ENCODE peak calls at places on chromosomes 13 and 19, in nine cellular contexts. T is activated CD4-positive, alpha-beta memory T cell treated with anti-CD3 and anti-CD28 coated beads for 36 hours; J is stimulated activated CD4-positive, alpha-beta T cell treated with anti-CD3 and anti-CD28 coated beads, TNF-alpha, amount 100 ng/mL, for 24 hours; S is stimulated activated CD8-positive, alpha-beta memory T cell treated with anti-CD3 and anti-CD28 coated beads, Interleukin-7, amount 100 ng/mL, for 48 hours; F is upper lobe of left lung; I is T-helper 2 cell; M is GDM1; P is smooth muscle cell of the brain vasculature; E is DMS 273 treated with DMSO at 0.1 percent for 48 hours. U is an unnamed sample.

GRCh38 chr19:48913114-48913513 is 13.0 kb downstream of the NUCB1 start:
- DNase-seq in T (no peak), J (no peak), S (no peak), F (no peak), I (peak; percentile 41), M (no peak), P (no peak), E (no peak), U (no peak)

GRCh38 chr19:19579533-19580361 is 38.7 kb downstream of the PBX4 start:
- DNase-seq in T (no peak), J (no peak), S (no peak), F (no peak), I (no peak), M (no peak), P (no peak), E (no peak), U (no peak)

GRCh38 chr19:43527860-43528622 is 1.0 kb upstream of the ETHE1 start:
- DNase-seq in T (peak; percentile 33), J (no peak), S (no peak), F (peak; percentile 32), I (peak; percentile 32), M (no peak), P (no peak), E (no peak), U (no peak)

GRCh38 chr19:10104665-10105221 is 1.4 kb upstream of the PPAN start:
- DNase-seq in T (peak; percentile 92), J (peak; percentile 73), S (peak; percentile 62), F (peak; percentile 52), I (peak; percentile 99), M (peak; percentile 94), P (no peak), E (no peak), U (no peak)

GRCh38 chr13:73677041-73677589 is 457.1 kb downstream of the KLF12 start:
- DNase-seq in T (no peak), J (no peak), S (no peak), F (no peak), I (no peak), M (no peak), P (peak; percentile 4), E (no peak), U (no peak)

GRCh38 chr13:52399708-52400107 is 6.3 kb downstream of the THSD1 start:
- DNase-seq in T (no peak), J (no peak), S (no peak), F (no peak), I (no peak), M (no peak), P (no peak), E (no peak), U (no peak)

GRCh38 chr13:76903544-76904162 is 17.4 kb upstream of the KCTD12 start:
- DNase-seq in T (peak; percentile 77), J (peak; percentile 61), S (peak; percentile 29), F (peak; percentile 73), I (peak; percentile 69), M (peak; percentile 77), P (peak; percentile 57), E (no peak), U (peak; percentile 66)

GRCh38 chr19:6459356-6460098 is at the start of gene SLC25A23:
- DNase-seq in T (peak; percentile 73), J (peak; percentile 73), S (no peak), F (peak; percentile 67), I (peak; percentile 84), M (peak; percentile 62), P (peak; percentile 26), E (no peak), U (peak; percentile 68)

GRCh38 chr13:93843082-93843481 is 616.5 kb downstream of the GPC6 start:
- DNase-seq in T (no peak), J (no peak), S (no peak), F (no peak), I (no peak), M (no peak), P (no peak), E (no peak), U (no peak)

GRCh38 chr19:47094557-47095517 is 18.7 kb downstream of the ZC3H4 start:
- DNase-seq in T (peak; percentile 83), J (peak; percentile 38), S (peak; percentile 40), F (peak; percentile 90), I (peak; percentile 80), M (no peak), P (no peak), E (no peak), U (no peak)

GRCh38 chr13:41019578-41020347 is 647 bp upstream of the ELF1 start:
- DNase-seq in T (no peak), J (no peak), S (no peak), F (no peak), I (no peak), M (no peak), P (no peak), E (no peak), U (no peak)

GRCh38 chr19:42069619-42070293 is at the start of gene GRIK5:
- DNase-seq in T (no peak), J (no peak), S (no peak), F (no peak), I (no peak), M (peak; percentile 15), P (no peak), E (no peak), U (no peak)

GRCh38 chr13:100098445-100099116 is 9.7 kb downstream of the PCCA start:
- DNase-seq in T (no peak), J (no peak), S (no peak), F (no peak), I (no peak), M (no peak), P (no peak), E (no peak), U (no peak)

GRCh38 chr13:114067886-114068722 is 64.3 kb downstream of the RASA3 start:
- DNase-seq in T (peak; percentile 57), J (peak; percentile 54), S (no peak), F (peak; percentile 18), I (peak; percentile 33), M (no peak), P (no peak), E (no peak), U (no peak)

GRCh38 chr13:31121327-31122140 is 40.2 kb downstream of the HSPH1 start:
- DNase-seq in T (no peak), J (no peak), S (no peak), F (no peak), I (no peak), M (no peak), P (no peak), E (no peak), U (no peak)

GRCh38 chr13:21834511-21834910 is 163.6 kb downstream of the FGF9 start:
- DNase-seq in T (no peak), J (no peak), S (no peak), F (no peak), I (no peak), M (no peak), P (no peak), E (no peak), U (no peak)

GRCh38 chr13:20125129-20125782 is 35.6 kb downstream of the GJA3 start:
- DNase-seq in T (no peak), J (no peak), S (no peak), F (no peak), I (no peak), M (no peak), P (no peak), E (no peak), U (no peak)

GRCh38 chr19:37551123-37551993 is 43.2 kb downstream of the ZNF571 start:
- DNase-seq in T (peak; percentile 78), J (peak; percentile 59), S (peak; percentile 33), F (no peak), I (peak; percentile 85), M (no peak), P (no peak), E (no peak), U (no peak)

GRCh38 chr19:47649588-47649987 is 40.7 kb downstream of the BICRA start:
- DNase-seq in T (no peak), J (no peak), S (no peak), F (no peak), I (no peak), M (no peak), P (no peak), E (no peak), U (no peak)

GRCh38 chr19:4501691-4502090 is 16.6 kb downstream of the PLIN4 start:
- DNase-seq in T (no peak), J (no peak), S (no peak), F (no peak), I (no peak), M (no peak), P (no peak), E (no peak), U (no peak)

GRCh38 chr19:3335431-3336350 is 30.7 kb upstream of the NFIC start:
- DNase-seq in T (no peak), J (no peak), S (no peak), F (peak; percentile 70), I (no peak), M (no peak), P (no peak), E (no peak), U (no peak)

GRCh38 chr19:18460313-18460712 is 22.4 kb upstream of the ISYNA1 start:
- DNase-seq in T (no peak), J (no peak), S (no peak), F (no peak), I (no peak), M (no peak), P (no peak), E (no peak), U (no peak)

GRCh38 chr13:39951301-39951700 is 295.8 kb downstream of the COG6 start:
- DNase-seq in T (no peak), J (no peak), S (no peak), F (no peak), I (no peak), M (no peak), P (no peak), E (no peak), U (no peak)

GRCh38 chr19:35987571-35987896 is 7.5 kb upstream of the SDHAF1 start:
- DNase-seq in T (no peak), J (no peak), S (no peak), F (no peak), I (no peak), M (no peak), P (no peak), E (no peak), U (no peak)

GRCh38 chr13:47705185-47705584 is 295.9 kb downstream of the SUCLA2 start:
- DNase-seq in T (no peak), J (no peak), S (no peak), F (no peak), I (no peak), M (no peak), P (no peak), E (no peak), U (no peak)

GRCh38 chr13:26037302-26037701 is 14.5 kb downstream of the SHISA2 start:
- DNase-seq in T (peak; percentile 48), J (no peak), S (no peak), F (no peak), I (peak; percentile 19), M (no peak), P (no peak), E (no peak), U (peak; percentile 43)

GRCh38 chr19:50959731-50960500 is 7.1 kb upstream of the KLK5 start:
- DNase-seq in T (no peak), J (no peak), S (no peak), F (no peak), I (peak; percentile 6), M (no peak), P (no peak), E (no peak), U (no peak)

GRCh38 chr19:10551698-10552301 is 8.1 kb downstream of the ATG4D start:
- DNase-seq in T (peak; percentile 67), J (peak; percentile 39), S (no peak), F (peak; percentile 22), I (peak; percentile 64), M (peak; percentile 39), P (no peak), E (peak; percentile 16), U (no peak)

GRCh38 chr13:88464851-88465250 is 793.7 kb downstream of the SLITRK5 start:
- DNase-seq in T (no peak), J (no peak), S (no peak), F (no peak), I (no peak), M (no peak), P (no peak), E (no peak), U (no peak)

GRCh38 chr13:75635621-75636338 is at the start of gene LMO7:
- DNase-seq in T (peak; percentile 59), J (no peak), S (no peak), F (peak; percentile 57), I (peak; percentile 44), M (peak; percentile 54), P (no peak), E (no peak), U (peak; percentile 31)

GRCh38 chr19:34578173-34578572 is 96.6 kb downstream of the WTIP start:
- DNase-seq in T (no peak), J (no peak), S (no peak), F (no peak), I (no peak), M (no peak), P (no peak), E (no peak), U (no peak)

U was measured in neural crest cell.